ENCODE peak calls at places on chromosome 9, in six cellular contexts. W is T follicular helper cell; A is CD4-positive, alpha-beta memory T cell; B is stimulated activated CD4-positive, alpha-beta T cell treated with anti-CD3 and anti-CD28 coated beads, Interleukin-1b, Interleukin-23, amount 100 ng/mL, for 48 hours; K is putamen; I is NCI-H748 treated with DMSO at 0.1 percent for 48 hours. C is an unnamed sample.

GRCh38 chr9:89621031-89621430 is 16.2 kb downstream of the GADD45G start:
- DNase-seq in W (no peak), A (no peak), B (no peak), K (no peak), I (no peak), C (no peak)

GRCh38 chr9:11915699-11916098 is 777.5 kb upstream of the TYRP1 start:
- DNase-seq in W (no peak), A (no peak), B (no peak), K (no peak), I (no peak), C (no peak)

GRCh38 chr9:83526901-83527300 is 11.3 kb downstream of the FRMD3 start:
- DNase-seq in W (no peak), A (no peak), B (no peak), K (no peak), I (no peak), C (no peak)

GRCh38 chr9:127502706-127503378 is 51.5 kb downstream of the LRSAM1 start:
- DNase-seq in W (no peak), A (no peak), B (no peak), K (no peak), I (no peak), C (no peak)

GRCh38 chr9:1453636-1454035 is 403.5 kb downstream of the DMRT2 start:
- DNase-seq in W (no peak), A (no peak), B (no peak), K (no peak), I (no peak), C (no peak)

GRCh38 chr9:109277451-109277850 is 43.4 kb downstream of the EPB41L4B start:
- DNase-seq in W (no peak), A (no peak), B (no peak), K (no peak), I (no peak), C (no peak)

GRCh38 chr9:79524266-79524665 is 47.5 kb upstream of the TLE4 start:
- DNase-seq in W (no peak), A (no peak), B (no peak), K (no peak), I (no peak), C (no peak)

GRCh38 chr9:131406567-131407436 is 12.9 kb downstream of the PRRC2B start:
- DNase-seq in W (no peak), A (no peak), B (no peak), K (no peak), I (no peak), C (no peak)

GRCh38 chr9:72952394-72952720 is 496 bp downstream of the ALDH1A1 start:
- DNase-seq in W (no peak), A (no peak), B (no peak), K (no peak), I (no peak), C (no peak)

GRCh38 chr9:111839387-111839786 is 44.6 kb upstream of the SHOC1 start:
- DNase-seq in W (no peak), A (no peak), B (no peak), K (no peak), I (no peak), C (peak)

GRCh38 chr9:131095666-131096489 is 453 bp upstream of the AIF1L start:
- DNase-seq in W (no peak), A (no peak), B (peak), K (peak), I (peak), C (no peak)

GRCh38 chr9:95912773-95913172 is 37.3 kb downstream of the ERCC6L2 start:
- DNase-seq in W (no peak), A (no peak), B (no peak), K (no peak), I (no peak), C (no peak)

GRCh38 chr9:134192951-134193731 is 28.8 kb upstream of the RNU6ATAC start:
- DNase-seq in W (no peak), A (no peak), B (no peak), K (no peak), I (no peak), C (no peak)